ENCODE peak calls at places on chromosomes 4 and X, in four cellular contexts. One of them, this sample, is unnamed.

GRCh38 chr4:179196511-179196910 is 1754.3 kb upstream of the AGA start:
- DNase-seq in WTC11: no peak
- DNase-seq in K562: no peak
- DNase-seq in HepG2: no peak
- DNase-seq in this sample: peak

GRCh38 chr4:15855804-15856475 is 77.8 kb downstream of the CD38 start:
- DNase-seq in WTC11: no peak
- DNase-seq in K562: no peak
- DNase-seq in HepG2: no peak
- DNase-seq in this sample: no peak

GRCh38 chrX:100731441-100732281 is at the start of gene SYTL4:
- DNase-seq in WTC11: peak
- DNase-seq in K562: peak
- DNase-seq in HepG2: no peak
- DNase-seq in this sample: peak

GRCh38 chr4:30429813-30430466 is 290.2 kb upstream of the PCDH7 start:
- DNase-seq in WTC11: no peak
- DNase-seq in K562: no peak
- DNase-seq in HepG2: no peak
- DNase-seq in this sample: no peak

GRCh38 chrX:120769576-120770341 is 105.9 kb downstream of the CT47B1 start:
- DNase-seq in WTC11: no peak
- DNase-seq in K562: no peak
- DNase-seq in HepG2: peak
- DNase-seq in this sample: no peak

GRCh38 chr4:8315343-8316250 is 46.0 kb downstream of the HTRA3 start:
- DNase-seq in WTC11: no peak
- DNase-seq in K562: no peak
- DNase-seq in HepG2: peak
- DNase-seq in this sample: no peak

GRCh38 chrX:120794525-120794975 is 81.1 kb downstream of the CT47B1 start:
- DNase-seq in WTC11: no peak
- DNase-seq in K562: no peak
- DNase-seq in HepG2: no peak
- DNase-seq in this sample: no peak

GRCh38 chr4:123352966-123353365 is 43.6 kb upstream of the SPRY1 start:
- DNase-seq in WTC11: no peak
- DNase-seq in K562: no peak
- DNase-seq in HepG2: no peak
- DNase-seq in this sample: no peak

GRCh38 chr4:39353478-39354177 is 12.5 kb downstream of the RFC1 start:
- DNase-seq in WTC11: no peak
- DNase-seq in K562: no peak
- DNase-seq in HepG2: no peak
- DNase-seq in this sample: no peak

DNA sequence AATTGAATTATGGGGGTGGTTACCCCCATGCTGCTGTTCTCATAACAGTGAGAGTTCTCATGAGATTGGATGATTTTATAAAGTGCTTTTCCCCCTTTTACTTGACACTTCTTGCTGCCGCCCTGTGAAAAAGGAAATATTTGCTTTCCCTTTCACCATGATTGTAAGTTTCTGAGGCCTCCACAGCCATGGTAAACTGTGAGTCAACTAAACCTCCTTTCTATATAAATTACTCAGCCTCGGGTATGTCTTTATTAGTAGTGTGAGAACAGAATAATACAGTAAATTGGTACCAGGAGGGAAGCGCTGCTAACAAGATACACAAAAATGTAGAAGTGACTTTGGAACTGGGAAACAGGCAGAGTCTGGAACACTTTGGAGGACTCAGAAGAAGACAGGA is 1070.8 kb downstream of the FAM133A start:
- DNase-seq in WTC11: no peak
- DNase-seq in K562: no peak
- DNase-seq in HepG2: no peak
- DNase-seq in this sample: no peak
- TF ChIP-seq ELF4 in WTC11: no peak
- TF ChIP-seq ELF4 in K562: no peak
- TF ChIP-seq ELF4 in HepG2: no peak
- TF ChIP-seq ELF4 in this sample: no peak

DNA sequence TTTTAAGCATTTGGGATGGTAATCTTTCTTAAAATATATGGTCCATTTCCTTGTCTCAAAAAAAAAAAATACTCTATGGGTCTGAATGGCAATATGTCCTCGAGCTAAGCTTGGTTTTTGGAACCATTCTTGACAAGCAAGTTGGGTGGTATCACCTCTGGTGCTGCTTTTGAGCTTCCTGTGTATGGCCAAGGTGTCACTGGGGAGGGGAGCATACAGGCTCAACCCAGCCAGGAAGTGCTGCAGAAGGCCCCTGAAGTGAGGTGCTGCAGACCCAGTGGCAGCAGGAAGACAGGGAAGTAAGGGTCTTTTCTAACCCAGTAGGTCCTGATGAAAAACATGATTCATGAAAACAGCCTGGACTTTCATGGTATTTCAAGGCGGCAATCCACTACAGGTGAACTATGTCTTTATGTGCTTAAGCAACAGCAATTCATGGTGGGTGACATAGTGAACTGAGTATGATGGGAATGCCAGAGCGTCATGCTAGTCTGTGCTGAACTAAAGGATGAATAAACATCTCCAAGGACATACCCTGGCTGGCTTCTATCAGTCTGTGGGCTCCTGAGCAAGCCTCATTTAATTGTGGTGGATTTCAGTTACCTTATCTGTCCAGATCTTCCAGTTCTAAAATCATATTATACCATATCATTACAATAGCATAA is 15.1 kb downstream of the TRAPPC2 start:
- DNase-seq in WTC11: no peak
- DNase-seq in K562: no peak
- DNase-seq in HepG2: peak
- DNase-seq in this sample: no peak
- TF ChIP-seq SP1 in WTC11: no peak
- TF ChIP-seq SP1 in K562: no peak
- TF ChIP-seq SP1 in HepG2: no peak
- TF ChIP-seq SP1 in this sample: no peak

GRCh38 chr4:99722662-99723061 is 65.0 kb upstream of the C4orf54 start:
- DNase-seq in WTC11: no peak
- DNase-seq in K562: no peak
- DNase-seq in HepG2: no peak
- DNase-seq in this sample: no peak
- TF ChIP-seq ELF4 in WTC11: no peak
- TF ChIP-seq ELF4 in K562: no peak
- TF ChIP-seq ELF4 in HepG2: no peak
- TF ChIP-seq ELF4 in this sample: no peak

GRCh38 chr4:102352774-102353173 is 7.5 kb upstream of the SLC39A8 start:
- DNase-seq in WTC11: no peak
- DNase-seq in K562: no peak
- DNase-seq in HepG2: no peak
- DNase-seq in this sample: no peak
- TF ChIP-seq SP1 in WTC11: no peak
- TF ChIP-seq SP1 in K562: no peak
- TF ChIP-seq SP1 in HepG2: no peak
- TF ChIP-seq SP1 in this sample: no peak

GRCh38 chr4:146978641-146979040 is 33.0 kb upstream of the TTC29 start:
- DNase-seq in WTC11: no peak
- DNase-seq in K562: no peak
- DNase-seq in HepG2: no peak
- DNase-seq in this sample: no peak

GRCh38 chr4:146981651-146982050 is 36.0 kb upstream of the TTC29 start:
- DNase-seq in WTC11: no peak
- DNase-seq in K562: no peak
- DNase-seq in HepG2: no peak
- DNase-seq in this sample: peak

GRCh38 chr4:146972036-146972435 is 26.4 kb upstream of the TTC29 start:
- DNase-seq in WTC11: no peak
- DNase-seq in K562: no peak
- DNase-seq in HepG2: no peak
- DNase-seq in this sample: no peak

GRCh38 chr4:146975535-146975934 is 29.9 kb upstream of the TTC29 start:
- DNase-seq in WTC11: no peak
- DNase-seq in K562: no peak
- DNase-seq in HepG2: no peak
- DNase-seq in this sample: no peak

DNA sequence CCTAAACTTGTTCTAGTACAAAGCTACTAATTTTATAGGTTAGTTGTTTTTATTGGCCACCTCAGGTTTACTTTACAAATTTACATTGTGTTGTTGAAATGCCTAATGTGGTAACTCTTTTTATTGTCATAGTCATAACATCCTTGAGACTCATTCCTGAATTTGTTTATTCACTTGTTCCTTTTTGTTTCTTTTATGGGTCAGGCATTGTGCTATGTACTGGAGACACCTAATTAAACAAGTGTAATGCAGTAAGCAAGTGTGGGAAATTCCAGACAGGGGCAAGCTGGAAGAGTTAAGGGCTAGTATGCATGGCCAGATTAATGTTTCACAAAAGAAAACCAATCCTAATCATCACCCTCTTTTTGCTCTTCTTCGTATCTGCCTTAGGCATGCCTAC is 30.5 kb upstream of the TTC29 start:
- DNase-seq in WTC11: no peak
- DNase-seq in K562: no peak
- DNase-seq in HepG2: no peak
- DNase-seq in this sample: no peak
- TF ChIP-seq ELF4 in WTC11: no peak
- TF ChIP-seq ELF4 in K562: no peak
- TF ChIP-seq ELF4 in HepG2: no peak
- TF ChIP-seq ELF4 in this sample: no peak

GRCh38 chrX:142994988-142995387 is 30.7 kb upstream of the SPANXN4 start:
- DNase-seq in WTC11: no peak
- DNase-seq in K562: no peak
- DNase-seq in HepG2: no peak
- DNase-seq in this sample: no peak
- TF ChIP-seq SP1 in WTC11: no peak
- TF ChIP-seq SP1 in K562: no peak
- TF ChIP-seq SP1 in HepG2: no peak
- TF ChIP-seq SP1 in this sample: no peak

GRCh38 chrX:131273024-131273423 is 16.1 kb downstream of the IGSF1 start:
- DNase-seq in WTC11: no peak
- DNase-seq in K562: no peak
- DNase-seq in HepG2: peak
- DNase-seq in this sample: no peak

GRCh38 chrX:131271826-131272225 is 17.3 kb downstream of the IGSF1 start:
- DNase-seq in WTC11: no peak
- DNase-seq in K562: no peak
- DNase-seq in HepG2: peak
- DNase-seq in this sample: no peak

GRCh38 chrX:131279617-131280016 is 9.5 kb downstream of the IGSF1 start:
- DNase-seq in WTC11: no peak
- DNase-seq in K562: no peak
- DNase-seq in HepG2: no peak
- DNase-seq in this sample: no peak

GRCh38 chrX:131279197-131279596 is 9.9 kb downstream of the IGSF1 start:
- DNase-seq in WTC11: no peak
- DNase-seq in K562: no peak
- DNase-seq in HepG2: no peak
- DNase-seq in this sample: no peak

DNA sequence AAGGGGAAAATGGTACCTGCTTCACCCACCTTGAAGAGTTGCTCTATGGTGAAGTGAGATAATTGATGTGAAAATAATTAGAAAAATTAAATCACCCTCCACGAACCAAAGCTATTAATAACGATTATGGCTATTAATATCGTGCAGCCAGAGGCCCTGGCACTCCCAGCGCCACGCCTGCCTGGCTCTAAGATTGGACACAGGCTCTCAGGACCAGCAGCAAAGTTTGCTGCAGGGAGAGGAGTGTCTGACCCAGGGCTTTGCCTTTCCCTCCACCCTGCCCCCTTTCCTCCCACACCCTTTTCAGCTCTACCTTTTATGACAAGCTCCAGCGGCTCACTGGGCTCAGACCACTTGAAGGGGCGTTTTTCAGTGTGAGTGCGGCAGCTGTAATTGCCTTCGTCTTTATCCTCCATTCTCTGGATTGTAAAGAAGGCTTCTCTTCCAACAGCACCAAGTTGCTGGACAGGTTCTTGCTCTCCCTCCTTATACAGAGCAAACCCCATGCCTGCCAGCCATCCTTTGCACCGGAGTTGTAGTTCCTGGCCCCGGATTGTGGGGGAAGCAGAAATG is 11.5 kb downstream of the IGSF1 start:
- DNase-seq in WTC11: no peak
- DNase-seq in K562: no peak
- DNase-seq in HepG2: no peak
- DNase-seq in this sample: no peak
- TF ChIP-seq ELF4 in WTC11: no peak
- TF ChIP-seq ELF4 in K562: no peak
- TF ChIP-seq ELF4 in HepG2: no peak
- TF ChIP-seq ELF4 in this sample: no peak

GRCh38 chr4:12852338-12853307 is 631.5 kb downstream of the RAB28 start:
- DNase-seq in WTC11: no peak
- DNase-seq in K562: peak
- DNase-seq in HepG2: peak
- DNase-seq in this sample: peak
- TF ChIP-seq SP1 in WTC11: no peak
- TF ChIP-seq SP1 in K562: no peak
- TF ChIP-seq SP1 in HepG2: no peak
- TF ChIP-seq SP1 in this sample: no peak

GRCh38 chr4:47505666-47506065 is 20.6 kb downstream of the ATP10D start:
- DNase-seq in WTC11: no peak
- DNase-seq in K562: no peak
- DNase-seq in HepG2: no peak
- DNase-seq in this sample: no peak

GRCh38 chr4:47513493-47513892 is 28.4 kb downstream of the ATP10D start:
- DNase-seq in WTC11: no peak
- DNase-seq in K562: no peak
- DNase-seq in HepG2: no peak
- DNase-seq in this sample: no peak

GRCh38 chr4:47510036-47510435 is 25.0 kb downstream of the ATP10D start:
- DNase-seq in WTC11: no peak
- DNase-seq in K562: no peak
- DNase-seq in HepG2: no peak
- DNase-seq in this sample: no peak

DNA sequence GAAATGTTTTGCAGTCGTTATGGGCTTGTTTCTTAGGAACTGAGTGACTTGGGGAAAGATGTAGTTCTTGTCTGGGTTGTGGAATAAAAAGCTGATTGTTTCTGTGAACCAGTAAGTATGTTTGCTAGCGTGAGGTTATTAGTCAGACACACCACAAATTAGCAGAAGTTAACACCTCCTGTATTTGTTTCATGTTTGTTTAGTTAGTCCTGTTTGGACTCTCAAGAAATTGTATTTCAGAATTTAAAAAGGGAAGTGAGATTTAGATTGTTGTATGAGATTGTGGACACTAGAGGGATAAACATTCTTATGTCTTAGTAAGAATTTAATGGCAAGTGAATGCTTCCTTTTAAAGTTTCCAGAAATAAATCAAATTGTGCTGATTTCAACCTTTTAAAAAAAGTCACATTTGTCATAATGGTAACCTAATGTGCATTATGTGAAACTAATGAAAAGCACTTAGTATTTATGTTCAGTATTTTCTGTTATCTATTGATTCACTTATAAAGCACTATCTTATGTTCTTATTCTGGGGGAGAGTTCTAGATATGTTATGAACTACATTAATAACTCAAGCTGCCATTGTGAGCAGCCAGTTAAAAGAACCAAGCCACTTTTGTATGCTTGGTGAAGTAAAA is 25.6 kb downstream of the ATP10D start:
- DNase-seq in WTC11: no peak
- DNase-seq in K562: no peak
- DNase-seq in HepG2: no peak
- DNase-seq in this sample: no peak
- TF ChIP-seq ELF4 in WTC11: no peak
- TF ChIP-seq ELF4 in K562: no peak
- TF ChIP-seq ELF4 in HepG2: no peak
- TF ChIP-seq ELF4 in this sample: no peak